ENCODE peak calls at places on chromosomes 12 and 14, in six cellular contexts. One of them, this sample, is unnamed.

GRCh38 chr14:22976620-22977433 is 5.5 kb downstream of the AJUBA start:
- DNase-seq in AG04450: no peak
- DNase-seq in suprapubic skin: no peak
- DNase-seq in foreskin fibroblast: no peak
- DNase-seq in Jurkat, Clone E6-1: no peak
- DNase-seq in transverse colon: peak
- DNase-seq in this sample: no peak

GRCh38 chr12:116455540-116456306 is 103.5 kb upstream of the MAP1LC3B2 start:
- DNase-seq in Jurkat, Clone E6-1: no peak
- DNase-seq in AG04450: peak
- DNase-seq in foreskin fibroblast: peak
- DNase-seq in transverse colon: peak
- DNase-seq in suprapubic skin: peak
- DNase-seq in this sample: no peak

GRCh38 chr12:93080994-93081809 is 152.1 kb upstream of the EEA1 start:
- DNase-seq in Jurkat, Clone E6-1: no peak
- DNase-seq in transverse colon: no peak
- DNase-seq in suprapubic skin: no peak
- DNase-seq in foreskin fibroblast: no peak
- DNase-seq in AG04450: no peak
- DNase-seq in this sample: no peak

GRCh38 chr12:57772429-57773322 is at the start of gene EEF1AKMT3:
- DNase-seq in foreskin fibroblast: peak
- DNase-seq in Jurkat, Clone E6-1: no peak
- DNase-seq in suprapubic skin: peak
- DNase-seq in transverse colon: peak
- DNase-seq in AG04450: no peak
- DNase-seq in this sample: no peak

GRCh38 chr12:48999371-49000131 is at the start of gene DDN:
- DNase-seq in AG04450: no peak
- DNase-seq in foreskin fibroblast: peak
- DNase-seq in transverse colon: no peak
- DNase-seq in suprapubic skin: no peak
- DNase-seq in Jurkat, Clone E6-1: no peak
- DNase-seq in this sample: peak

GRCh38 chr12:18868673-18869072 is 130.8 kb downstream of the CAPZA3 start:
- DNase-seq in AG04450: no peak
- DNase-seq in suprapubic skin: no peak
- DNase-seq in transverse colon: no peak
- DNase-seq in Jurkat, Clone E6-1: no peak
- DNase-seq in foreskin fibroblast: peak
- DNase-seq in this sample: no peak

GRCh38 chr12:93603762-93604161 is 31.3 kb downstream of the SOCS2 start:
- DNase-seq in Jurkat, Clone E6-1: no peak
- DNase-seq in AG04450: no peak
- DNase-seq in foreskin fibroblast: no peak
- DNase-seq in suprapubic skin: no peak
- DNase-seq in transverse colon: no peak
- DNase-seq in this sample: peak

GRCh38 chr14:68141531-68142088 is 322.0 kb downstream of the RAD51B start:
- DNase-seq in AG04450: no peak
- DNase-seq in Jurkat, Clone E6-1: no peak
- DNase-seq in transverse colon: no peak
- DNase-seq in foreskin fibroblast: no peak
- DNase-seq in suprapubic skin: no peak
- DNase-seq in this sample: no peak

GRCh38 chr12:3189282-3189681 is 112.1 kb downstream of the TSPAN9 start:
- DNase-seq in AG04450: no peak
- DNase-seq in foreskin fibroblast: no peak
- DNase-seq in suprapubic skin: no peak
- DNase-seq in transverse colon: no peak
- DNase-seq in Jurkat, Clone E6-1: no peak
- DNase-seq in this sample: no peak

GRCh38 chr14:93976477-93977057 is at the start of gene ASB2:
- DNase-seq in foreskin fibroblast: no peak
- DNase-seq in suprapubic skin: no peak
- DNase-seq in Jurkat, Clone E6-1: no peak
- DNase-seq in transverse colon: peak
- DNase-seq in AG04450: peak
- DNase-seq in this sample: peak

GRCh38 chr14:93977790-93978581 is 1.6 kb upstream of the ASB2 start:
- DNase-seq in AG04450: no peak
- DNase-seq in Jurkat, Clone E6-1: peak
- DNase-seq in foreskin fibroblast: no peak
- DNase-seq in transverse colon: peak
- DNase-seq in suprapubic skin: no peak
- DNase-seq in this sample: peak

GRCh38 chr14:93975791-93976476 is 436 bp downstream of the ASB2 start:
- DNase-seq in foreskin fibroblast: no peak
- DNase-seq in suprapubic skin: no peak
- DNase-seq in transverse colon: no peak
- DNase-seq in AG04450: no peak
- DNase-seq in Jurkat, Clone E6-1: no peak
- DNase-seq in this sample: peak

GRCh38 chr14:93978735-93979134 is 2.4 kb upstream of the ASB2 start:
- DNase-seq in suprapubic skin: no peak
- DNase-seq in foreskin fibroblast: no peak
- DNase-seq in AG04450: no peak
- DNase-seq in transverse colon: no peak
- DNase-seq in Jurkat, Clone E6-1: no peak
- DNase-seq in this sample: no peak

GRCh38 chr14:93977171-93977570 is 801 bp upstream of the ASB2 start:
- DNase-seq in foreskin fibroblast: no peak
- DNase-seq in Jurkat, Clone E6-1: no peak
- DNase-seq in suprapubic skin: no peak
- DNase-seq in transverse colon: no peak
- DNase-seq in AG04450: no peak
- DNase-seq in this sample: no peak
- H3K4me3 ChIP-seq in foreskin fibroblast: no peak
- H3K4me3 ChIP-seq in Jurkat, Clone E6-1: no peak
- H3K4me3 ChIP-seq in suprapubic skin: no peak
- H3K4me3 ChIP-seq in transverse colon: no peak
- H3K4me3 ChIP-seq in AG04450: no peak
- H3K4me3 ChIP-seq in this sample: peak

GRCh38 chr12:25001311-25001710 is 52.4 kb upstream of the BCAT1 start:
- DNase-seq in suprapubic skin: no peak
- DNase-seq in foreskin fibroblast: no peak
- DNase-seq in Jurkat, Clone E6-1: no peak
- DNase-seq in AG04450: no peak
- DNase-seq in transverse colon: no peak
- DNase-seq in this sample: no peak
- H3K4me3 ChIP-seq in suprapubic skin: no peak
- H3K4me3 ChIP-seq in foreskin fibroblast: no peak
- H3K4me3 ChIP-seq in Jurkat, Clone E6-1: no peak
- H3K4me3 ChIP-seq in AG04450: no peak
- H3K4me3 ChIP-seq in transverse colon: no peak
- H3K4me3 ChIP-seq in this sample: no peak

GRCh38 chr14:24426912-24427536 is 2.4 kb downstream of the CBLN3 start:
- DNase-seq in suprapubic skin: no peak
- DNase-seq in Jurkat, Clone E6-1: peak
- DNase-seq in AG04450: no peak
- DNase-seq in foreskin fibroblast: no peak
- DNase-seq in transverse colon: peak
- DNase-seq in this sample: no peak

GRCh38 chr14:24430143-24430681 is 458 bp downstream of the KHNYN start:
- DNase-seq in Jurkat, Clone E6-1: no peak
- DNase-seq in transverse colon: peak
- DNase-seq in foreskin fibroblast: peak
- DNase-seq in AG04450: no peak
- DNase-seq in suprapubic skin: peak
- DNase-seq in this sample: peak

GRCh38 chr14:24427537-24428508 is 1.6 kb downstream of the CBLN3 start:
- DNase-seq in AG04450: no peak
- DNase-seq in suprapubic skin: no peak
- DNase-seq in Jurkat, Clone E6-1: no peak
- DNase-seq in foreskin fibroblast: no peak
- DNase-seq in transverse colon: no peak
- DNase-seq in this sample: no peak

GRCh38 chr14:24429395-24430142 is at the start of the genes CBLN3 and KHNYN:
- DNase-seq in transverse colon: peak
- DNase-seq in AG04450: peak
- DNase-seq in suprapubic skin: peak
- DNase-seq in foreskin fibroblast: peak
- DNase-seq in Jurkat, Clone E6-1: peak
- DNase-seq in this sample: peak

GRCh38 chr14:24428628-24429394 is 657 bp downstream of the CBLN3 start:
- DNase-seq in Jurkat, Clone E6-1: no peak
- DNase-seq in suprapubic skin: no peak
- DNase-seq in foreskin fibroblast: no peak
- DNase-seq in AG04450: no peak
- DNase-seq in transverse colon: no peak
- DNase-seq in this sample: no peak
- H3K4me3 ChIP-seq in Jurkat, Clone E6-1: peak
- H3K4me3 ChIP-seq in suprapubic skin: peak
- H3K4me3 ChIP-seq in foreskin fibroblast: peak
- H3K4me3 ChIP-seq in AG04450: no peak
- H3K4me3 ChIP-seq in transverse colon: peak
- H3K4me3 ChIP-seq in this sample: peak

GRCh38 chr14:52987514-52987913 is 36.7 kb upstream of the FERMT2 start:
- DNase-seq in transverse colon: no peak
- DNase-seq in suprapubic skin: no peak
- DNase-seq in AG04450: no peak
- DNase-seq in Jurkat, Clone E6-1: no peak
- DNase-seq in foreskin fibroblast: no peak
- DNase-seq in this sample: no peak
- H3K4me3 ChIP-seq in transverse colon: no peak
- H3K4me3 ChIP-seq in suprapubic skin: no peak
- H3K4me3 ChIP-seq in AG04450: no peak
- H3K4me3 ChIP-seq in Jurkat, Clone E6-1: no peak
- H3K4me3 ChIP-seq in foreskin fibroblast: no peak
- H3K4me3 ChIP-seq in this sample: no peak

GRCh38 chr14:33570717-33571058 is 380.2 kb downstream of the EGLN3 start:
- DNase-seq in AG04450: no peak
- DNase-seq in suprapubic skin: no peak
- DNase-seq in Jurkat, Clone E6-1: no peak
- DNase-seq in transverse colon: no peak
- DNase-seq in foreskin fibroblast: no peak
- DNase-seq in this sample: no peak
- H3K4me3 ChIP-seq in AG04450: no peak
- H3K4me3 ChIP-seq in suprapubic skin: no peak
- H3K4me3 ChIP-seq in Jurkat, Clone E6-1: no peak
- H3K4me3 ChIP-seq in transverse colon: no peak
- H3K4me3 ChIP-seq in foreskin fibroblast: no peak
- H3K4me3 ChIP-seq in this sample: no peak

This sample was measured in GM12865.